ENCODE peak calls at places on chromosomes 4 and X, in five cellular contexts. One of them, this sample, is unnamed.
A peak's percentile ranks its signal among the peaks of the same experiment; 100 is the strongest.

GRCh38 chrX:96684339-96685204 is at the start of gene DIAPH2:
- DNase-seq in right lobe of liver: peak; percentile 89
- DNase-seq in A549: peak; percentile 84
- DNase-seq in upper lobe of left lung: peak; percentile 83
- DNase-seq in HCT116: peak; percentile 61
- DNase-seq in this sample: peak; percentile 43

GRCh38 chr4:73181231-73181630 is 77.4 kb downstream of the ANKRD17 start:
- DNase-seq in right lobe of liver: no peak
- DNase-seq in A549: no peak
- DNase-seq in upper lobe of left lung: no peak
- DNase-seq in HCT116: no peak
- DNase-seq in this sample: no peak

GRCh38 chr4:137610960-137611359 is 78.7 kb upstream of the PCDH18 start:
- DNase-seq in right lobe of liver: no peak
- DNase-seq in A549: peak; percentile 13
- DNase-seq in upper lobe of left lung: no peak
- DNase-seq in HCT116: no peak
- DNase-seq in this sample: no peak

GRCh38 chr4:566508-567295 is 9.4 kb downstream of the TMEM271 start:
- DNase-seq in right lobe of liver: no peak
- DNase-seq in A549: no peak
- DNase-seq in upper lobe of left lung: no peak
- DNase-seq in HCT116: no peak
- DNase-seq in this sample: no peak

GRCh38 chr4:61493041-61493440 is 292.9 kb downstream of the ADGRL3 start:
- DNase-seq in right lobe of liver: no peak
- DNase-seq in A549: no peak
- DNase-seq in upper lobe of left lung: no peak
- DNase-seq in HCT116: no peak
- DNase-seq in this sample: no peak

GRCh38 chr4:174429701-174430100 is 92.6 kb downstream of the HPGD start:
- DNase-seq in right lobe of liver: no peak
- DNase-seq in A549: no peak
- DNase-seq in upper lobe of left lung: no peak
- DNase-seq in HCT116: no peak
- DNase-seq in this sample: no peak

GRCh38 chr4:38005637-38006036 is 45.4 kb downstream of the PTTG2 start:
- DNase-seq in right lobe of liver: no peak
- DNase-seq in A549: no peak
- DNase-seq in upper lobe of left lung: no peak
- DNase-seq in HCT116: no peak
- DNase-seq in this sample: no peak

GRCh38 chrX:114344756-114345155 is 239.1 kb upstream of the HTR2C start:
- DNase-seq in right lobe of liver: no peak
- DNase-seq in A549: peak; percentile 25
- DNase-seq in upper lobe of left lung: no peak
- DNase-seq in HCT116: peak; percentile 26
- DNase-seq in this sample: no peak

GRCh38 chr4:81605278-81605677 is 133.6 kb upstream of the RASGEF1B start:
- DNase-seq in right lobe of liver: no peak
- DNase-seq in A549: no peak
- DNase-seq in upper lobe of left lung: no peak
- DNase-seq in HCT116: no peak
- DNase-seq in this sample: no peak

GRCh38 chrX:104343408-104344129 is 88.8 kb upstream of the ESX1 start:
- DNase-seq in right lobe of liver: no peak
- DNase-seq in A549: peak; percentile 78
- DNase-seq in upper lobe of left lung: no peak
- DNase-seq in HCT116: peak; percentile 80
- DNase-seq in this sample: no peak

GRCh38 chrX:139324756-139325155 is 205.8 kb upstream of the F9 start:
- DNase-seq in right lobe of liver: no peak
- DNase-seq in A549: no peak
- DNase-seq in upper lobe of left lung: peak; percentile 47
- DNase-seq in HCT116: no peak
- DNase-seq in this sample: no peak

GRCh38 chrX:153819398-153820083 is 10.8 kb downstream of the PDZD4 start:
- DNase-seq in right lobe of liver: no peak
- DNase-seq in A549: no peak
- DNase-seq in upper lobe of left lung: no peak
- DNase-seq in HCT116: no peak
- DNase-seq in this sample: no peak

GRCh38 chr4:123298798-123299197 is 97.8 kb upstream of the SPRY1 start:
- DNase-seq in right lobe of liver: no peak
- DNase-seq in A549: no peak
- DNase-seq in upper lobe of left lung: no peak
- DNase-seq in HCT116: no peak
- DNase-seq in this sample: no peak

GRCh38 chrX:54824722-54825121 is 17.2 kb downstream of the MAGED2 start:
- DNase-seq in right lobe of liver: no peak
- DNase-seq in A549: no peak
- DNase-seq in upper lobe of left lung: no peak
- DNase-seq in HCT116: no peak
- DNase-seq in this sample: no peak

GRCh38 chrX:154310991-154311541 is 15.5 kb downstream of the TKTL1 start:
- DNase-seq in right lobe of liver: peak; percentile 45
- DNase-seq in A549: no peak
- DNase-seq in upper lobe of left lung: no peak
- DNase-seq in HCT116: no peak
- DNase-seq in this sample: no peak

GRCh38 chr4:52750819-52751348 is 341 bp downstream of the ERVMER34-1 start:
- DNase-seq in right lobe of liver: peak; percentile 54
- DNase-seq in A549: peak; percentile 2
- DNase-seq in upper lobe of left lung: no peak
- DNase-seq in HCT116: peak; percentile 16
- DNase-seq in this sample: no peak

GRCh38 chrX:49844622-49845021 is 15.5 kb downstream of the PAGE4 start:
- DNase-seq in right lobe of liver: no peak
- DNase-seq in A549: no peak
- DNase-seq in upper lobe of left lung: no peak
- DNase-seq in HCT116: no peak
- DNase-seq in this sample: no peak

GRCh38 chrX:68808686-68809357 is 20.0 kb upstream of the EFNB1 start:
- DNase-seq in right lobe of liver: no peak
- DNase-seq in A549: peak; percentile 18
- DNase-seq in upper lobe of left lung: no peak
- DNase-seq in HCT116: peak; percentile 8
- DNase-seq in this sample: no peak

GRCh38 chrX:68703849-68704248 is 56.4 kb downstream of the STARD8 start:
- DNase-seq in right lobe of liver: no peak
- DNase-seq in A549: no peak
- DNase-seq in upper lobe of left lung: no peak
- DNase-seq in HCT116: no peak
- DNase-seq in this sample: no peak

GRCh38 chr4:27057053-27057452 is 196.4 kb downstream of the STIM2 start:
- DNase-seq in right lobe of liver: no peak
- DNase-seq in A549: no peak
- DNase-seq in upper lobe of left lung: no peak
- DNase-seq in HCT116: no peak
- DNase-seq in this sample: no peak

GRCh38 chr4:82586055-82586454 is 24.3 kb upstream of the TMEM150C start:
- DNase-seq in right lobe of liver: no peak
- DNase-seq in A549: no peak
- DNase-seq in upper lobe of left lung: no peak
- DNase-seq in HCT116: no peak
- DNase-seq in this sample: no peak

GRCh38 chr4:8046925-8047541 is 107.4 kb upstream of the AFAP1 start:
- DNase-seq in right lobe of liver: no peak
- DNase-seq in A549: no peak
- DNase-seq in upper lobe of left lung: no peak
- DNase-seq in HCT116: no peak
- DNase-seq in this sample: no peak

GRCh38 chr4:76011700-76012387 is 4.5 kb upstream of the CXCL9 start:
- DNase-seq in right lobe of liver: no peak
- DNase-seq in A549: no peak
- DNase-seq in upper lobe of left lung: no peak
- DNase-seq in HCT116: no peak
- DNase-seq in this sample: no peak

GRCh38 chrX:106177106-106177981 is 9.2 kb downstream of the PWWP3B start:
- DNase-seq in right lobe of liver: no peak
- DNase-seq in A549: no peak
- DNase-seq in upper lobe of left lung: no peak
- DNase-seq in HCT116: no peak
- DNase-seq in this sample: no peak

GRCh38 chr4:184417802-184418511 is 56.4 kb downstream of the IRF2 start:
- DNase-seq in right lobe of liver: no peak
- DNase-seq in A549: peak; percentile 60
- DNase-seq in upper lobe of left lung: no peak
- DNase-seq in HCT116: peak; percentile 51
- DNase-seq in this sample: no peak

GRCh38 chr4:158008551-158009218 is 164.1 kb downstream of the GASK1B start:
- DNase-seq in right lobe of liver: no peak
- DNase-seq in A549: no peak
- DNase-seq in upper lobe of left lung: no peak
- DNase-seq in HCT116: no peak
- DNase-seq in this sample: no peak

GRCh38 chr4:97411352-97411751 is 731.9 kb downstream of the STPG2 start:
- DNase-seq in right lobe of liver: no peak
- DNase-seq in A549: no peak
- DNase-seq in upper lobe of left lung: no peak
- DNase-seq in HCT116: no peak
- DNase-seq in this sample: no peak

GRCh38 chrX:87517571-87518141 is at the start of gene KLHL4:
- DNase-seq in right lobe of liver: no peak
- DNase-seq in A549: peak; percentile 80
- DNase-seq in upper lobe of left lung: no peak
- DNase-seq in HCT116: no peak
- DNase-seq in this sample: no peak

GRCh38 chrX:57266275-57266674 is 20.2 kb upstream of the FAAH2 start:
- DNase-seq in right lobe of liver: no peak
- DNase-seq in A549: no peak
- DNase-seq in upper lobe of left lung: no peak
- DNase-seq in HCT116: no peak
- DNase-seq in this sample: no peak

GRCh38 chr4:7281316-7282093 is 89.2 kb downstream of the SORCS2 start:
- DNase-seq in right lobe of liver: no peak
- DNase-seq in A549: no peak
- DNase-seq in upper lobe of left lung: no peak
- DNase-seq in HCT116: no peak
- DNase-seq in this sample: no peak

GRCh38 chr4:112038861-112039260 is 106.4 kb upstream of the FAM241A start:
- DNase-seq in right lobe of liver: no peak
- DNase-seq in A549: no peak
- DNase-seq in upper lobe of left lung: no peak
- DNase-seq in HCT116: no peak
- DNase-seq in this sample: no peak

GRCh38 chr4:99945718-99946345 is 586 bp downstream of the DNAJB14 start:
- DNase-seq in right lobe of liver: no peak
- DNase-seq in A549: peak; percentile 14
- DNase-seq in upper lobe of left lung: peak; percentile 30
- DNase-seq in HCT116: no peak
- DNase-seq in this sample: no peak

GRCh38 chrX:96591418-96591817 is 93.2 kb upstream of the DIAPH2 start:
- DNase-seq in right lobe of liver: no peak
- DNase-seq in A549: no peak
- DNase-seq in upper lobe of left lung: peak; percentile 21
- DNase-seq in HCT116: no peak
- DNase-seq in this sample: no peak

GRCh38 chrX:83860846-83861245 is at the start of gene CYLC1:
- DNase-seq in right lobe of liver: no peak
- DNase-seq in A549: no peak
- DNase-seq in upper lobe of left lung: no peak
- DNase-seq in HCT116: no peak
- DNase-seq in this sample: no peak
- H3K4me3 ChIP-seq in right lobe of liver: no peak within 1 kb of the TSS
- H3K4me3 ChIP-seq in A549: no peak within 1 kb of the TSS
- H3K4me3 ChIP-seq in upper lobe of left lung: no peak within 1 kb of the TSS
- H3K4me3 ChIP-seq in HCT116: no peak within 1 kb of the TSS
- H3K4me3 ChIP-seq in this sample: no peak within 1 kb of the TSS

GRCh38 chr4:113382704-113383103 is 333.3 kb downstream of the ANK2 start:
- DNase-seq in right lobe of liver: no peak
- DNase-seq in A549: no peak
- DNase-seq in upper lobe of left lung: no peak
- DNase-seq in HCT116: no peak
- DNase-seq in this sample: no peak
- H3K27ac ChIP-seq in right lobe of liver: no peak overlapping the region
- H3K27ac ChIP-seq in A549: no peak overlapping the region
- H3K27ac ChIP-seq in upper lobe of left lung: no peak overlapping the region
- H3K27ac ChIP-seq in HCT116: no peak overlapping the region
- H3K27ac ChIP-seq in this sample: no peak overlapping the region

GRCh38 chr4:67881226-67881625 is 2.6 kb downstream of the TMPRSS11D start:
- DNase-seq in right lobe of liver: no peak
- DNase-seq in A549: no peak
- DNase-seq in upper lobe of left lung: no peak
- DNase-seq in HCT116: no peak
- DNase-seq in this sample: no peak
- TF ChIP-seq POLR2A in right lobe of liver: no peak
- TF ChIP-seq POLR2A in A549: no peak
- TF ChIP-seq POLR2A in upper lobe of left lung: no peak
- TF ChIP-seq POLR2A in HCT116: no peak
- TF ChIP-seq POLR2A in this sample: no peak

GRCh38 chr4:101835121-101835904 is 44.8 kb downstream of the BANK1 start:
- DNase-seq in right lobe of liver: no peak
- DNase-seq in A549: peak; percentile 69
- DNase-seq in upper lobe of left lung: peak; percentile 27
- DNase-seq in HCT116: no peak
- DNase-seq in this sample: no peak
- H3K4me3 ChIP-seq in right lobe of liver: no peak overlapping the region
- H3K4me3 ChIP-seq in A549: no peak overlapping the region
- H3K4me3 ChIP-seq in upper lobe of left lung: no peak overlapping the region
- H3K4me3 ChIP-seq in HCT116: no peak overlapping the region
- H3K4me3 ChIP-seq in this sample: no peak overlapping the region

GRCh38 chrX:43741843-43742573 is 85.9 kb downstream of the MAOA start:
- DNase-seq in right lobe of liver: no peak
- DNase-seq in A549: no peak
- DNase-seq in upper lobe of left lung: no peak
- DNase-seq in HCT116: no peak
- DNase-seq in this sample: peak; percentile 22
- H3K27ac ChIP-seq in right lobe of liver: peak overlapping the region; percentile 85
- H3K27ac ChIP-seq in A549: no peak overlapping the region
- H3K27ac ChIP-seq in upper lobe of left lung: peak overlapping the region; percentile 21
- H3K27ac ChIP-seq in HCT116: no peak overlapping the region
- H3K27ac ChIP-seq in this sample: peak overlapping the region; percentile 72

GRCh38 chrX:6826856-6827255 is 291.9 kb upstream of the VCX3A start:
- DNase-seq in right lobe of liver: no peak
- DNase-seq in A549: no peak
- DNase-seq in upper lobe of left lung: no peak
- DNase-seq in HCT116: no peak
- DNase-seq in this sample: no peak
- TF ChIP-seq POLR2A in right lobe of liver: no peak
- TF ChIP-seq POLR2A in A549: no peak
- TF ChIP-seq POLR2A in upper lobe of left lung: no peak
- TF ChIP-seq POLR2A in HCT116: no peak
- TF ChIP-seq POLR2A in this sample: no peak

GRCh38 chr4:141957416-141957815 is 321.0 kb downstream of the IL15 start:
- DNase-seq in right lobe of liver: no peak
- DNase-seq in A549: no peak
- DNase-seq in upper lobe of left lung: no peak
- DNase-seq in HCT116: no peak
- DNase-seq in this sample: no peak

DNA sequence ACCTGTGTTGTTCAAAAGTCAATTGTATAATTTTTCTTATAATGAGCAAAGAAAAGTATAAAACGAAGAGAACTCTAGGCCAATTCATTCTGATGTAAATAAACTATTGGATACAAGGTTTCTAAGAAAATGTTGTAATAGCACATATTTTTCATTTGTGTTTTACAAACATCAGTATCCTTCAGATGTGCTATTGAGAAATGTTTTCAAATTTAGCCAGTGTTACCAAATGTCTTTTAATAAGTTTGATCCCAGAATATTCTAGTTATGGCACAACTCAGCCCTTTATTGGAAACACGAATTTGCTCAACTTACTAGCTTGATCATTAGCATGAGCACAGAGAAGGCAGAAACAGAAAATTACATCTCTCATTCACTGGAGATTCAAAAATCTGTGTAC is 319.3 kb downstream of the IL15 start:
- DNase-seq in right lobe of liver: no peak
- DNase-seq in A549: no peak
- DNase-seq in upper lobe of left lung: no peak
- DNase-seq in HCT116: no peak
- DNase-seq in this sample: no peak
- H3K4me3 ChIP-seq in right lobe of liver: no peak overlapping the region
- H3K4me3 ChIP-seq in A549: no peak overlapping the region
- H3K4me3 ChIP-seq in upper lobe of left lung: no peak overlapping the region
- H3K4me3 ChIP-seq in HCT116: no peak overlapping the region
- H3K4me3 ChIP-seq in this sample: no peak overlapping the region

This sample was measured in breast epithelium.